ENCODE peak calls at places on chromosome 19, in nine cellular contexts. One of them, this sample, is unnamed.
A peak's percentile ranks its signal among the peaks of the same experiment; 100 is the strongest.

GRCh38 chr19:51501594-51502263 is at the start of gene SIGLEC12:
- ATAC-seq in HepG2: no peak
- ATAC-seq in A549: no peak
- ATAC-seq in GM12878: no peak
- ATAC-seq in upper lobe of left lung: peak; percentile 69
- ATAC-seq in right lobe of liver: peak; percentile 77
- ATAC-seq in body of pancreas: no peak
- ATAC-seq in heart left ventricle: peak; percentile 34
- ATAC-seq in HCT116: no peak
- ATAC-seq in this sample: peak; percentile 19

GRCh38 chr19:21023901-21024300 is 3.4 kb downstream of the ZNF430 start:
- ATAC-seq in HepG2: no peak
- ATAC-seq in A549: no peak
- ATAC-seq in GM12878: no peak
- ATAC-seq in upper lobe of left lung: no peak
- ATAC-seq in right lobe of liver: no peak
- ATAC-seq in body of pancreas: no peak
- ATAC-seq in heart left ventricle: no peak
- ATAC-seq in HCT116: no peak
- ATAC-seq in this sample: no peak

GRCh38 chr19:54114340-54114826 is 1.1 kb downstream of the TFPT start:
- ATAC-seq in HepG2: no peak
- ATAC-seq in A549: no peak
- ATAC-seq in GM12878: peak; percentile 81
- ATAC-seq in upper lobe of left lung: peak; percentile 35
- ATAC-seq in right lobe of liver: peak; percentile 32
- ATAC-seq in body of pancreas: no peak
- ATAC-seq in heart left ventricle: peak; percentile 32
- ATAC-seq in HCT116: no peak
- ATAC-seq in this sample: no peak

GRCh38 chr19:5667751-5668271 is 12.5 kb downstream of the MICOS13 start:
- ATAC-seq in HepG2: no peak
- ATAC-seq in A549: peak; percentile 19
- ATAC-seq in GM12878: no peak
- ATAC-seq in upper lobe of left lung: no peak
- ATAC-seq in right lobe of liver: no peak
- ATAC-seq in body of pancreas: no peak
- ATAC-seq in heart left ventricle: no peak
- ATAC-seq in HCT116: peak; percentile 19
- ATAC-seq in this sample: no peak

GRCh38 chr19:5064896-5065295 is 96.0 kb downstream of the KDM4B start:
- ATAC-seq in HepG2: no peak
- ATAC-seq in A549: no peak
- ATAC-seq in GM12878: no peak
- ATAC-seq in upper lobe of left lung: no peak
- ATAC-seq in right lobe of liver: no peak
- ATAC-seq in body of pancreas: no peak
- ATAC-seq in heart left ventricle: no peak
- ATAC-seq in HCT116: no peak
- ATAC-seq in this sample: no peak

GRCh38 chr19:31254611-31255010 is 94.6 kb downstream of the TSHZ3 start:
- ATAC-seq in HepG2: no peak
- ATAC-seq in A549: no peak
- ATAC-seq in GM12878: no peak
- ATAC-seq in upper lobe of left lung: no peak
- ATAC-seq in right lobe of liver: no peak
- ATAC-seq in body of pancreas: no peak
- ATAC-seq in heart left ventricle: no peak
- ATAC-seq in HCT116: no peak
- ATAC-seq in this sample: no peak

GRCh38 chr19:42473686-42474085 is 30.9 kb upstream of the CXCL17 start:
- ATAC-seq in HepG2: no peak
- ATAC-seq in A549: no peak
- ATAC-seq in GM12878: no peak
- ATAC-seq in upper lobe of left lung: no peak
- ATAC-seq in right lobe of liver: no peak
- ATAC-seq in body of pancreas: no peak
- ATAC-seq in heart left ventricle: no peak
- ATAC-seq in HCT116: no peak
- ATAC-seq in this sample: no peak

GRCh38 chr19:17248011-17248776 is 2.5 kb upstream of the NR2F6 start:
- ATAC-seq in HepG2: peak; percentile 40
- ATAC-seq in A549: no peak
- ATAC-seq in GM12878: no peak
- ATAC-seq in upper lobe of left lung: no peak
- ATAC-seq in right lobe of liver: no peak
- ATAC-seq in body of pancreas: peak; percentile 39
- ATAC-seq in heart left ventricle: no peak
- ATAC-seq in HCT116: no peak
- ATAC-seq in this sample: no peak

GRCh38 chr19:39203372-39204341 is at the start of gene SYCN:
- ATAC-seq in HepG2: peak; percentile 28
- ATAC-seq in A549: no peak
- ATAC-seq in GM12878: no peak
- ATAC-seq in upper lobe of left lung: no peak
- ATAC-seq in right lobe of liver: no peak
- ATAC-seq in body of pancreas: peak; percentile 48
- ATAC-seq in heart left ventricle: no peak
- ATAC-seq in HCT116: no peak
- ATAC-seq in this sample: no peak

GRCh38 chr19:52248256-52248655 is 21.1 kb upstream of the ZNF766 start:
- ATAC-seq in HepG2: peak; percentile 64
- ATAC-seq in A549: no peak
- ATAC-seq in GM12878: peak; percentile 61
- ATAC-seq in upper lobe of left lung: peak; percentile 70
- ATAC-seq in right lobe of liver: peak; percentile 39
- ATAC-seq in body of pancreas: peak; percentile 56
- ATAC-seq in heart left ventricle: peak; percentile 80
- ATAC-seq in HCT116: peak; percentile 62
- ATAC-seq in this sample: no peak

GRCh38 chr19:7928741-7929701 is 3.1 kb upstream of the CTXN1 start:
- ATAC-seq in HepG2: peak; percentile 49
- ATAC-seq in A549: peak; percentile 10
- ATAC-seq in GM12878: peak; percentile 67
- ATAC-seq in upper lobe of left lung: peak; percentile 35
- ATAC-seq in right lobe of liver: no peak
- ATAC-seq in body of pancreas: peak; percentile 13
- ATAC-seq in heart left ventricle: no peak
- ATAC-seq in HCT116: peak; percentile 27
- ATAC-seq in this sample: peak; percentile 57

GRCh38 chr19:55113570-55114039 is 3.8 kb downstream of the PPP1R12C start:
- ATAC-seq in HepG2: no peak
- ATAC-seq in A549: no peak
- ATAC-seq in GM12878: no peak
- ATAC-seq in upper lobe of left lung: peak; percentile 58
- ATAC-seq in right lobe of liver: no peak
- ATAC-seq in body of pancreas: peak; percentile 19
- ATAC-seq in heart left ventricle: peak; percentile 60
- ATAC-seq in HCT116: no peak
- ATAC-seq in this sample: peak; percentile 73

GRCh38 chr19:39473443-39473960 is 7.1 kb upstream of the TIMM50 start:
- ATAC-seq in HepG2: peak; percentile 6
- ATAC-seq in A549: peak; percentile 3
- ATAC-seq in GM12878: no peak
- ATAC-seq in upper lobe of left lung: no peak
- ATAC-seq in right lobe of liver: no peak
- ATAC-seq in body of pancreas: no peak
- ATAC-seq in heart left ventricle: no peak
- ATAC-seq in HCT116: no peak
- ATAC-seq in this sample: no peak

GRCh38 chr19:50432221-50432626 is 468 bp upstream of the MYBPC2 start:
- ATAC-seq in HepG2: no peak
- ATAC-seq in A549: peak; percentile 9
- ATAC-seq in GM12878: peak; percentile 15
- ATAC-seq in upper lobe of left lung: peak; percentile 6
- ATAC-seq in right lobe of liver: no peak
- ATAC-seq in body of pancreas: peak; percentile 16
- ATAC-seq in heart left ventricle: peak; percentile 4
- ATAC-seq in HCT116: no peak
- ATAC-seq in this sample: no peak

GRCh38 chr19:41226053-41226873 is 7.2 kb downstream of the AXL start:
- ATAC-seq in HepG2: peak; percentile 78
- ATAC-seq in A549: peak; percentile 73
- ATAC-seq in GM12878: no peak
- ATAC-seq in upper lobe of left lung: peak; percentile 87
- ATAC-seq in right lobe of liver: peak; percentile 81
- ATAC-seq in body of pancreas: peak; percentile 75
- ATAC-seq in heart left ventricle: peak; percentile 81
- ATAC-seq in HCT116: peak; percentile 68
- ATAC-seq in this sample: peak; percentile 85
- H3K4me3 ChIP-seq in HepG2: peak overlapping the region; percentile 80
- H3K4me3 ChIP-seq in A549: peak overlapping the region; percentile 41
- H3K4me3 ChIP-seq in GM12878: no peak overlapping the region
- H3K4me3 ChIP-seq in upper lobe of left lung: peak overlapping the region; percentile 5
- H3K4me3 ChIP-seq in right lobe of liver: peak overlapping the region; percentile 55
- H3K4me3 ChIP-seq in body of pancreas: peak overlapping the region; percentile 13
- H3K4me3 ChIP-seq in heart left ventricle: peak overlapping the region; percentile 62
- H3K4me3 ChIP-seq in HCT116: peak overlapping the region; percentile 33
- H3K4me3 ChIP-seq in this sample: peak overlapping the region; percentile 58

GRCh38 chr19:2044709-2045500 is 6.1 kb downstream of the MKNK2 start:
- ATAC-seq in HepG2: no peak
- ATAC-seq in A549: no peak
- ATAC-seq in GM12878: no peak
- ATAC-seq in upper lobe of left lung: no peak
- ATAC-seq in right lobe of liver: no peak
- ATAC-seq in body of pancreas: no peak
- ATAC-seq in heart left ventricle: no peak
- ATAC-seq in HCT116: no peak
- ATAC-seq in this sample: no peak
- TF ChIP-seq POLR2A in HepG2: no peak
- TF ChIP-seq POLR2A in A549: no peak
- TF ChIP-seq POLR2A in GM12878: peak; percentile 43
- TF ChIP-seq POLR2A in upper lobe of left lung: no peak
- TF ChIP-seq POLR2A in right lobe of liver: no peak
- TF ChIP-seq POLR2A in body of pancreas: peak; percentile 41
- TF ChIP-seq POLR2A in heart left ventricle: no peak
- TF ChIP-seq POLR2A in HCT116: no peak
- TF ChIP-seq POLR2A in this sample: no peak

DNA sequence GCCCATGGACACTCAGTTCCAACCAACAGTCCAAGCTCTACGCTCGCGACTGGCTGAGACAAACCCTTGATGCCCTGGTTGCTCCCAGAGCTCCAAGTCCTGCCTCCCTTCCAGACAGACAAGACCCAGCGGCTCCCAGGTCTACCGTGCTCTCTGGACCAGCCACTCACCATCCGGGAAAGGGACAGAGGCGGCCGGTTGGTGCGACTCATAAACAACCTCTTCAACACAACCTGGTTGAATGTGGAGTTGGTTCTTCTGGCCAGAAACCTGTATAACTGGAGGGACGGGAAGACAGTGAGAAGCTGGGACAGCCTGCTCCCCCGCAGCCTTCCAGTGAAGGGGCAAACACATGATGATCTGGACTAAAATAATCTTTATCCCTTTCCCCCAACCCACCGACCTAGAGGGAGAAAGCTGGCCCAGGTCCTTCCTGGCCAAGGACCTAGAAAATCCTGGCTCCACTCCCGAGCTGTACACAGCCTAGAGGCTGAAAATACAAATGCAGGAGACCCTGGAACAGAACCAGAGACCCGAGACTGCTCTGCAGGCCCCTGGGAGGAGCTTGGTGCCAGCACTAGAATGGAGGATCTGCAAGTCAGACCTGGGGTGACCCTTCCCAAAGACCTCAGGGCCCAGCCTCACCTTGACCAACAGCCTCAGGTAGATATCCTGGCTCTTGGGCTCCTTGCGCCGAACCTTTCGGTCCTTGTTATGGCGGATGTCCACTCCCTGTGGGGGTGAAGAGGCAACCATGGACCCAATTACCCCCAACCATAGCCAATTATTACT is 1.6 kb downstream of the RPL18 start:
- ATAC-seq in HepG2: no peak
- ATAC-seq in A549: no peak
- ATAC-seq in GM12878: no peak
- ATAC-seq in upper lobe of left lung: no peak
- ATAC-seq in right lobe of liver: no peak
- ATAC-seq in body of pancreas: no peak
- ATAC-seq in heart left ventricle: no peak
- ATAC-seq in HCT116: no peak
- ATAC-seq in this sample: no peak
- TF ChIP-seq CTCF in HepG2: no peak
- TF ChIP-seq CTCF in A549: no peak
- TF ChIP-seq CTCF in GM12878: no peak
- TF ChIP-seq CTCF in upper lobe of left lung: no peak
- TF ChIP-seq CTCF in right lobe of liver: no peak
- TF ChIP-seq CTCF in body of pancreas: no peak
- TF ChIP-seq CTCF in heart left ventricle: no peak
- TF ChIP-seq CTCF in HCT116: no peak
- TF ChIP-seq CTCF in this sample: no peak

DNA sequence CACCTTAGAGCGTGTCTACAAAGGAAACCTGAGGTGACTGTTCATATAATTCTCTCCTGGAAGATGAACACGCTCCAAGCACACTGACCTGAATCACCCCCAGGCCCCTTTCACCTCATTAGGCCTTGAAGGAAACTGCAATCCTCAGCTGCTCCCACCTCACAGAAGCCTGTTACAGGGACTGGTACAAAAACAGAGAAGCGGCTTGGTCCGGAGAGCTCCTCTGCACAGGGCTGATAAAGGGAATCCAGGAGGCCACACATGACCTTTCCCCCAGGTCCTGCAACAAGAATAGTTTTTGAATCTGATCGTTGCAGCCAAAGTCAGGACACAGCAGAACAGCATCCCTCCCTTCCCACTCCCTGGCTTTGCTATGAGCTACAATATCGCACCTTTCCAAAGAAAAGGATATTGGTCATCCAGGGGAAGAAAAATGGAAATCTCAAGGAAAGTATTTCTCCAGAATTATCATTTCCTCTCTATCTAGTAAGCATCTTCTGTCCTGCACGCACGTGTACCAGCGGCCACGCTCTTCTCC is 666.7 kb downstream of the UQCRFS1 start:
- ATAC-seq in HepG2: no peak
- ATAC-seq in A549: no peak
- ATAC-seq in GM12878: no peak
- ATAC-seq in upper lobe of left lung: no peak
- ATAC-seq in right lobe of liver: no peak
- ATAC-seq in body of pancreas: no peak
- ATAC-seq in heart left ventricle: no peak
- ATAC-seq in HCT116: no peak
- ATAC-seq in this sample: no peak
- H3K4me3 ChIP-seq in HepG2: no peak overlapping the region
- H3K4me3 ChIP-seq in A549: no peak overlapping the region
- H3K4me3 ChIP-seq in GM12878: no peak overlapping the region
- H3K4me3 ChIP-seq in upper lobe of left lung: no peak overlapping the region
- H3K4me3 ChIP-seq in right lobe of liver: no peak overlapping the region
- H3K4me3 ChIP-seq in body of pancreas: no peak overlapping the region
- H3K4me3 ChIP-seq in heart left ventricle: no peak overlapping the region
- H3K4me3 ChIP-seq in HCT116: no peak overlapping the region
- H3K4me3 ChIP-seq in this sample: no peak overlapping the region